ENCODE peak calls at places on chromosomes 3 and 15, in five cellular contexts. Z, O, F, N and I are unnamed samples.
A peak's percentile ranks its signal among the peaks of the same experiment; 100 is the strongest.

GRCh38 chr3:11290743-11291680 is 18.8 kb downstream of the ATG7 start:
- DNase-seq in F (peak; percentile 20), O (no peak), N (no peak), Z (no peak), I (peak; percentile 29)

GRCh38 chr15:58438956-58439355 is 7.2 kb downstream of the LIPC start:
- DNase-seq in Z (no peak), O (peak; percentile 66), F (peak; percentile 46), N (peak; percentile 88), I (peak; percentile 35)

GRCh38 chr15:68186671-68187397 is 18.3 kb downstream of the CALML4 start:
- DNase-seq in F (no peak), N (no peak), Z (no peak), O (no peak), I (no peak)

GRCh38 chr3:152126260-152126659 is 142.5 kb upstream of the MBNL1 start:
- DNase-seq in Z (no peak), F (no peak), O (no peak), N (no peak), I (no peak)

GRCh38 chr15:70508561-70509281 is 254.6 kb downstream of the UACA start:
- DNase-seq in O (peak; percentile 64), F (no peak), N (peak; percentile 98), Z (no peak), I (peak; percentile 78)

GRCh38 chr3:88810455-88810854 is 297.0 kb upstream of the EPHA3 start:
- DNase-seq in Z (no peak), N (no peak), F (no peak), O (peak; percentile 3), I (peak; percentile 50)

GRCh38 chr15:75195122-75195765 is 6.4 kb upstream of the C15orf39 start:
- DNase-seq in N (no peak), Z (no peak), O (peak; percentile 81), F (no peak), I (no peak)

GRCh38 chr3:176953106-176954080 is 243.9 kb downstream of the TBL1XR1 start:
- DNase-seq in N (no peak), O (no peak), Z (no peak), F (no peak), I (no peak)

GRCh38 chr15:47688573-47689086 is 28.7 kb upstream of the SEMA6D start:
- DNase-seq in Z (no peak), N (no peak), O (no peak), F (no peak), I (peak; percentile 54)

GRCh38 chr15:41019174-41019573 is 65.9 kb downstream of the CHAC1 start:
- DNase-seq in O (no peak), N (no peak), Z (no peak), F (no peak), I (no peak)

GRCh38 chr15:84001037-84001436 is 234.5 kb upstream of the GOLGA6L4 start:
- DNase-seq in Z (no peak), N (no peak), O (no peak), F (no peak), I (peak; percentile 80)

GRCh38 chr3:161567962-161568361 is 71.4 kb downstream of the OTOL1 start:
- DNase-seq in Z (no peak), N (no peak), O (peak; percentile 12), F (no peak), I (no peak)

GRCh38 chr3:111861396-111861795 is 2.3 kb downstream of the PHLDB2 start:
- DNase-seq in O (no peak), F (no peak), N (no peak), Z (no peak), I (peak; percentile 41)

GRCh38 chr3:154015307-154015706 is 105.9 kb upstream of the ARHGEF26 start:
- DNase-seq in F (no peak), N (no peak), Z (no peak), O (no peak), I (no peak)

GRCh38 chr3:156161172-156161571 is 40.8 kb downstream of the KCNAB1 start:
- DNase-seq in N (no peak), F (no peak), Z (no peak), O (no peak), I (no peak)

GRCh38 chr15:57196865-57197264 is 179.4 kb upstream of the CGNL1 start:
- DNase-seq in O (no peak), Z (no peak), N (no peak), F (no peak), I (peak; percentile 12)

GRCh38 chr3:82088749-82089148 is 327.3 kb upstream of the GBE1 start:
- DNase-seq in Z (no peak), F (no peak), O (no peak), N (no peak), I (no peak)

GRCh38 chr15:25947336-25948080 is 84.4 kb upstream of the ATP10A start:
- DNase-seq in O (peak; percentile 82), N (peak; percentile 26), F (peak; percentile 64), Z (no peak), I (no peak)

GRCh38 chr15:30991301-30992072 is at the start of gene MTMR10:
- DNase-seq in N (peak; percentile 82), Z (peak; percentile 88), O (peak; percentile 88), F (peak; percentile 85), I (peak; percentile 76)

DNA sequence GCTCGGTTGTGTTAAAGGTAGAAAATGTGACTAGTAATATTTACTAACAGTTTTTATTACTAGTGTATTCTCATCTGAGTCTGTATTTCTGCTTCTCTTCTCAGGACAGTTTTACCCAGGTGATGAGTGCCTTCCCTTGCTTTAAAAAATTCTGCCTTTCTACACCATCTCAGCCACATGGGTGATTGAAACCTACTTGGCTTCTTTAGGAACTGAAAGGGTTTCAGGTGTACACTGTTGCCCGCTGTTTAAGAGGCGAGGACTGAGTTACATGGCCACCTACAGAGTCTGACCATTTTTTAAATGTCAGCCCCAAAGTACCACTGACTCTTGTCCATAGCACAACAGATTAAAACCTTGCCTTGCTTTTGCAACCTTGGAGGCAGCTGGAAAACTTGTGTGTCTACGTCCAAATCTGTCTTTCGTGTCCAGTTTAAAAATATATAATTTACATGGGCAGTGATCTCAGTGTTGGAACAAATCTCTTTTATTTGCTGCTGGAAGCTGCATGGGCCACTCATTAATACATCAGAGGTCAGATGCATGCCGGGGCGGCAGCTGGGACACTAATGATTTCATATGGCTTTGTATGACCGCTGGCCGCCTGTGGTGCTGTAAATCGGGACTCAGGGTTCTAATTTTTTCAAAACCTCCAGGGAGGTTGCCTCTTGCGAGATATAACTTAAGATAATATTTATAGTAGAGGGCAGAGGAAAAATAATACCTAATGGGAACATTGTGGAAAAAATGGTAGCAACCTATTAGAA is 44.6 kb downstream of the TRIM71 start:
- DNase-seq in N (no peak), F (no peak), Z (peak; percentile 44), O (no peak), I (no peak)
- H3K4me2 ChIP-seq in N (no peak overlapping the region), F (no peak overlapping the region), Z (peak overlapping the region; percentile 13), O (no peak overlapping the region), I (no peak overlapping the region)

GRCh38 chr3:46586738-46587246 is 20.7 kb upstream of the LRRC2 start:
- DNase-seq in O (peak; percentile 65), Z (no peak), N (no peak), F (no peak), I (no peak)
- H3K4me2 ChIP-seq in O (no peak overlapping the region), Z (no peak overlapping the region), N (peak overlapping the region; percentile 40), F (no peak overlapping the region), I (no peak overlapping the region)

DNA sequence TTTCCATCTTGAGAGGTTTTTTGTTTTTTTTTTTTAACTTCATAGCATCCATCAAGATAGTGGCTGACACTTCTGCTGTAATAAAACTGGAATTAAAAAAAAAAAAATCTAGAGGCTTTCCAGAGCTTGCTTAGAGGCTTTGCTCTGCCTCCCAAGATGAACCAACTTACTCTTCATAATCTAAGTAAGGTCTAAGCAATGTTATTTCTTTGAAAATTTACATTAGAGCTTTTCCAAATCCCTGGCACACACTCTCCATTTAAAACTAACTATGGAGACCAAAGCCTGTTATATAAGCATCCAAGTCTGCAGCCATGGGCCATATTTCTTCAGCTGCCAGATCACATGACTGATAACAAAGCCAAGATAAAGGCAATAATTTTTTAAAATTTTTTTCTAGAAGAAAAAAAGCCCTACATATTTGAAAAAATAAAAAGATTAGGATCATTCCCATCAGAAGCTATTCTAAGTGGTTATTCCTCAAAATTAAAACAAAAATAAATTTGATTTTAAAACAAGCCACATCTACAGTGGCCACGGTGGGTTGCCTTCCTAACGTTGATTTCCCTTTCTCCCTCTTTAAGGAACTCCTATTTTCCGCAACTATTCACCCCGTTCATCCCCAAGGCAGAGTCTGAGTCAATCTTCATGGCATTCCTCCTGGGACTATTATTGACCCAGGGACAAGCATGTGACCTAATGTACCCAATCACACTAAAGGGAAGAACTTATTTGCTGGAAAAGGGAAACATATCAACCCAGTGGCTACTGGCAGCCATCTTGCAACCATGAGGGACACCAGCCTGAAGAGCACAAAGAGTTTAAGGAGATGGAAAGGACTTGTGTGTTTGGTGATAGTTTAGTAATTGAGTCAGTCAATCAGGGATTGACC is 55.2 kb upstream of the ARHGEF3 start:
- DNase-seq in F (no peak), N (peak; percentile 5), Z (no peak), O (no peak), I (no peak)
- H3K4me2 ChIP-seq in F (no peak overlapping the region), N (no peak overlapping the region), Z (no peak overlapping the region), O (no peak overlapping the region), I (no peak overlapping the region)

GRCh38 chr15:72404356-72404755 is 6.3 kb downstream of the TMEM202 start:
- DNase-seq in F (no peak), Z (no peak), O (no peak), N (no peak), I (no peak)
- H3K4me2 ChIP-seq in F (no peak overlapping the region), Z (no peak overlapping the region), O (no peak overlapping the region), N (no peak overlapping the region), I (no peak overlapping the region)

GRCh38 chr15:34799825-34800168 is 4.4 kb upstream of the ACTC1 start:
- DNase-seq in N (no peak), F (no peak), O (no peak), Z (no peak), I (no peak)

GRCh38 chr15:34804113-34804512 is 8.8 kb upstream of the ACTC1 start:
- DNase-seq in O (no peak), F (no peak), N (no peak), Z (no peak), I (peak; percentile 56)

GRCh38 chr15:34802803-34803395 is 7.5 kb upstream of the ACTC1 start:
- DNase-seq in F (no peak), O (no peak), Z (no peak), N (no peak), I (peak; percentile 12)

GRCh38 chr15:34804776-34805175 is 9.4 kb upstream of the ACTC1 start:
- DNase-seq in F (no peak), Z (no peak), N (no peak), O (no peak), I (no peak)

GRCh38 chr15:34802371-34802770 is 7.0 kb upstream of the ACTC1 start:
- DNase-seq in Z (no peak), O (no peak), F (no peak), N (no peak), I (no peak)
- H3K4me2 ChIP-seq in Z (no peak overlapping the region), O (no peak overlapping the region), F (no peak overlapping the region), N (no peak overlapping the region), I (no peak overlapping the region)